ENCODE peak calls at places on chromosomes 13 and 19, in nine cellular contexts. G is NCI-H2029 treated with DMSO at 0.1 percent for 48 hours; H is foreskin fibroblast; V is endodermal cell; J is EL; O is fibroblast of the aortic adventitia; R is cardiac muscle cell; P is T-helper 2 cell; E is effector memory CD4-positive, alpha-beta T cell. X is an unnamed sample.

GRCh38 chr13:40189885-40190655 is 476.4 kb downstream of the FOXO1 start:
- DNase-seq in G (no peak), H (peak), V (peak), J (no peak), O (peak), R (no peak), P (no peak), E (no peak), X (no peak)

GRCh38 chr13:97246596-97246995 is 24.5 kb downstream of the MBNL2 start:
- DNase-seq in G (no peak), H (no peak), V (no peak), J (no peak), O (no peak), R (no peak), P (no peak), E (no peak), X (no peak)

GRCh38 chr13:81872581-81872980 is 1531.7 kb upstream of the SPRY2 start:
- DNase-seq in G (no peak), H (no peak), V (peak), J (peak), O (no peak), R (peak), P (no peak), E (no peak), X (peak)

GRCh38 chr13:46614582-46614981 is 61.6 kb downstream of the LRCH1 start:
- DNase-seq in G (no peak), H (peak), V (no peak), J (no peak), O (peak), R (no peak), P (no peak), E (no peak), X (peak)

GRCh38 chr19:1220452-1221037 is 15.0 kb downstream of the STK11 start:
- DNase-seq in G (no peak), H (no peak), V (no peak), J (no peak), O (no peak), R (no peak), P (no peak), E (no peak), X (no peak)

GRCh38 chr19:44059229-44059628 is 7.4 kb downstream of the ZNF223 start:
- DNase-seq in G (no peak), H (no peak), V (no peak), J (no peak), O (no peak), R (no peak), P (no peak), E (no peak), X (no peak)

GRCh38 chr19:7242601-7243258 is 51.5 kb downstream of the INSR start:
- DNase-seq in G (no peak), H (peak), V (no peak), J (peak), O (peak), R (no peak), P (no peak), E (no peak), X (peak)

GRCh38 chr13:29105779-29106178 is 285.6 kb downstream of the MTUS2 start:
- DNase-seq in G (no peak), H (no peak), V (peak), J (no peak), O (no peak), R (peak), P (no peak), E (no peak), X (no peak)

GRCh38 chr19:40948580-40949299 is 42.3 kb upstream of the CYP2B6 start:
- DNase-seq in G (no peak), H (no peak), V (no peak), J (no peak), O (no peak), R (no peak), P (no peak), E (no peak), X (no peak)

GRCh38 chr19:45643927-45644771 is 5.0 kb upstream of the EML2 start:
- DNase-seq in G (no peak), H (no peak), V (peak), J (no peak), O (no peak), R (no peak), P (no peak), E (no peak), X (no peak)

GRCh38 chr19:29873024-29873800 is 61.4 kb downstream of the CCNE1 start:
- DNase-seq in G (no peak), H (peak), V (peak), J (peak), O (no peak), R (peak), P (peak), E (peak), X (peak)

GRCh38 chr19:28501979-28502378 is 711.0 kb downstream of the UQCRFS1 start:
- DNase-seq in G (no peak), H (no peak), V (peak), J (no peak), O (no peak), R (no peak), P (no peak), E (no peak), X (no peak)

GRCh38 chr19:41302624-41303351 is 7.2 kb upstream of the CCDC97 start:
- DNase-seq in G (no peak), H (no peak), V (no peak), J (no peak), O (no peak), R (no peak), P (peak), E (peak), X (no peak)

GRCh38 chr13:112722433-112723250 is 32.8 kb downstream of the ATP11A start:
- DNase-seq in G (no peak), H (peak), V (peak), J (peak), O (peak), R (peak), P (no peak), E (no peak), X (peak)

GRCh38 chr19:19296953-19297689 is 23.2 kb downstream of the SUGP1 start:
- DNase-seq in G (no peak), H (no peak), V (no peak), J (no peak), O (no peak), R (no peak), P (no peak), E (no peak), X (no peak)

GRCh38 chr19:44644391-44645016 is 794 bp downstream of the PVR start:
- DNase-seq in G (no peak), H (peak), V (peak), J (peak), O (peak), R (peak), P (no peak), E (no peak), X (peak)

GRCh38 chr19:10503002-10503789 is at the start of gene KEAP1:
- DNase-seq in G (no peak), H (peak), V (peak), J (peak), O (peak), R (no peak), P (no peak), E (no peak), X (peak)

GRCh38 chr13:101845501-101846012 is 393.1 kb downstream of the ITGBL1 start:
- DNase-seq in G (no peak), H (peak), V (peak), J (peak), O (no peak), R (no peak), P (no peak), E (no peak), X (peak)

GRCh38 chr13:111429064-111429558 is 108.7 kb downstream of the TEX29 start:
- DNase-seq in G (peak), H (peak), V (peak), J (peak), O (peak), R (peak), P (no peak), E (no peak), X (peak)

GRCh38 chr13:61142506-61142905 is 273.1 kb downstream of the PCDH20 start:
- DNase-seq in G (no peak), H (no peak), V (no peak), J (no peak), O (no peak), R (no peak), P (no peak), E (no peak), X (no peak)

GRCh38 chr13:63184693-63185092 is 1769.0 kb upstream of the PCDH20 start:
- DNase-seq in G (no peak), H (peak), V (peak), J (peak), O (peak), R (peak), P (no peak), E (no peak), X (peak)